ENCODE peak calls at places on chromosomes 6 and 20, in five cellular contexts. One of them, this sample, is unnamed.

GRCh38 chr6:15110721-15111354 is 135.0 kb upstream of the JARID2 start:
- DNase-seq in mesothelial cell of epicardium: no peak
- DNase-seq in Calu3: no peak
- DNase-seq in RWPE1: no peak
- DNase-seq in cardiac muscle cell: no peak
- DNase-seq in this sample: no peak

GRCh38 chr20:63667858-63668257 is 9.7 kb downstream of the RTEL1 start:
- DNase-seq in Calu3: no peak
- DNase-seq in cardiac muscle cell: no peak
- DNase-seq in RWPE1: no peak
- DNase-seq in mesothelial cell of epicardium: no peak
- DNase-seq in this sample: no peak

GRCh38 chr6:105301072-105301503 is 101.8 kb downstream of the PREP start:
- DNase-seq in cardiac muscle cell: peak; percentile 13
- DNase-seq in mesothelial cell of epicardium: no peak
- DNase-seq in Calu3: no peak
- DNase-seq in RWPE1: no peak
- DNase-seq in this sample: no peak

GRCh38 chr6:1202201-1202600 is 109.7 kb upstream of the FOXQ1 start:
- DNase-seq in mesothelial cell of epicardium: no peak
- DNase-seq in Calu3: no peak
- DNase-seq in cardiac muscle cell: no peak
- DNase-seq in RWPE1: no peak
- DNase-seq in this sample: peak; percentile 36

GRCh38 chr6:167839755-167840154 is 13.0 kb downstream of the AFDN start:
- DNase-seq in Calu3: peak; percentile 36
- DNase-seq in cardiac muscle cell: no peak
- DNase-seq in RWPE1: no peak
- DNase-seq in mesothelial cell of epicardium: no peak
- DNase-seq in this sample: no peak

GRCh38 chr20:54267510-54268003 is 59.7 kb downstream of the PFDN4 start:
- DNase-seq in cardiac muscle cell: peak; percentile 32
- DNase-seq in Calu3: peak; percentile 88
- DNase-seq in mesothelial cell of epicardium: no peak
- DNase-seq in RWPE1: peak; percentile 16
- DNase-seq in this sample: no peak

GRCh38 chr20:32463642-32464400 is 105.7 kb downstream of the ASXL1 start:
- DNase-seq in RWPE1: no peak
- DNase-seq in mesothelial cell of epicardium: no peak
- DNase-seq in Calu3: no peak
- DNase-seq in cardiac muscle cell: no peak
- DNase-seq in this sample: no peak

GRCh38 chr6:162151050-162151658 is 576.4 kb downstream of the PRKN start:
- DNase-seq in mesothelial cell of epicardium: no peak
- DNase-seq in Calu3: no peak
- DNase-seq in cardiac muscle cell: peak; percentile 38
- DNase-seq in RWPE1: no peak
- DNase-seq in this sample: no peak

GRCh38 chr20:23305098-23305497 is 45.5 kb upstream of the NXT1 start:
- DNase-seq in RWPE1: no peak
- DNase-seq in cardiac muscle cell: peak; percentile 62
- DNase-seq in mesothelial cell of epicardium: no peak
- DNase-seq in Calu3: no peak
- DNase-seq in this sample: no peak

GRCh38 chr6:28384143-28384533 is 15.4 kb downstream of the ZSCAN12 start:
- DNase-seq in cardiac muscle cell: no peak
- DNase-seq in RWPE1: no peak
- DNase-seq in mesothelial cell of epicardium: no peak
- DNase-seq in Calu3: no peak
- DNase-seq in this sample: no peak

GRCh38 chr20:20561172-20561571 is 151.3 kb downstream of the RALGAPA2 start:
- DNase-seq in RWPE1: no peak
- DNase-seq in Calu3: no peak
- DNase-seq in mesothelial cell of epicardium: no peak
- DNase-seq in cardiac muscle cell: no peak
- DNase-seq in this sample: no peak

GRCh38 chr6:37020426-37021211 is 15.2 kb downstream of the FGD2 start:
- DNase-seq in mesothelial cell of epicardium: no peak
- DNase-seq in Calu3: no peak
- DNase-seq in RWPE1: no peak
- DNase-seq in cardiac muscle cell: no peak
- DNase-seq in this sample: no peak

GRCh38 chr6:169571123-169571962 is 130.5 kb downstream of the WDR27 start:
- DNase-seq in mesothelial cell of epicardium: no peak
- DNase-seq in cardiac muscle cell: peak; percentile 37
- DNase-seq in Calu3: no peak
- DNase-seq in RWPE1: peak; percentile 60
- DNase-seq in this sample: no peak

GRCh38 chr6:170067923-170068360 is 222.9 kb downstream of the DLL1 start:
- DNase-seq in RWPE1: no peak
- DNase-seq in Calu3: no peak
- DNase-seq in cardiac muscle cell: no peak
- DNase-seq in mesothelial cell of epicardium: peak; percentile 28
- DNase-seq in this sample: no peak

GRCh38 chr6:109024368-109024767 is 70.3 kb downstream of the SESN1 start:
- DNase-seq in cardiac muscle cell: no peak
- DNase-seq in Calu3: no peak
- DNase-seq in mesothelial cell of epicardium: no peak
- DNase-seq in RWPE1: no peak
- DNase-seq in this sample: no peak

GRCh38 chr6:54366647-54367327 is 58.5 kb downstream of the TINAG start:
- DNase-seq in RWPE1: peak; percentile 4
- DNase-seq in mesothelial cell of epicardium: no peak
- DNase-seq in Calu3: peak; percentile 24
- DNase-seq in cardiac muscle cell: peak; percentile 53
- DNase-seq in this sample: no peak

GRCh38 chr6:32844839-32845372 is 1.1 kb upstream of the PSMB8 start:
- DNase-seq in mesothelial cell of epicardium: no peak
- DNase-seq in cardiac muscle cell: no peak
- DNase-seq in RWPE1: no peak
- DNase-seq in Calu3: no peak
- DNase-seq in this sample: peak; percentile 47

GRCh38 chr6:38570750-38571149 is 69.0 kb downstream of the BTBD9 start:
- DNase-seq in mesothelial cell of epicardium: no peak
- DNase-seq in RWPE1: no peak
- DNase-seq in cardiac muscle cell: peak; percentile 33
- DNase-seq in Calu3: no peak
- DNase-seq in this sample: no peak
- TF ChIP-seq CTCF in mesothelial cell of epicardium: peak; percentile 22
- TF ChIP-seq CTCF in RWPE1: peak; percentile 31
- TF ChIP-seq CTCF in cardiac muscle cell: peak; percentile 42
- TF ChIP-seq CTCF in Calu3: no peak
- TF ChIP-seq CTCF in this sample: peak; percentile 40

DNA sequence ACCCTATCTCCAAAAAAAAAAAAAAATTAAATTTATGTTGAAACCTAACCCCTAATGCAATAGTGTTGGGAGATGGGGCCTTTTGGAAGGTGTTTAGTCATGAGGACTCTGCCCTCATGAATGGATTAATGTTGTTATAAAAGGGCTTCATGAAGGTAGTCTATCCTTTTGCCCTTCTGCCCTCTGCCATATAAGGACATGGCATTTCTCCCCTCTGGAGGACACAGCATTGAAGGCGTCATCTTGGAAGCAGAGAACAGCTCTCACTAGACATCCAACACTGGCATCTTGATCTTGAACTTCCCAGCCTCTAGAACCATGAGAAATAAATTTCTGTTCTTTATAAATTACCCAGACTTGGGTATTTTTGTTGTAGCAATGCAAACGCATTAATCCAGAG is 35.4 kb downstream of the PDYN start:
- DNase-seq in mesothelial cell of epicardium: no peak
- DNase-seq in RWPE1: no peak
- DNase-seq in Calu3: no peak
- DNase-seq in cardiac muscle cell: no peak
- DNase-seq in this sample: no peak
- TF ChIP-seq CTCF in mesothelial cell of epicardium: no peak
- TF ChIP-seq CTCF in RWPE1: no peak
- TF ChIP-seq CTCF in Calu3: no peak
- TF ChIP-seq CTCF in cardiac muscle cell: no peak
- TF ChIP-seq CTCF in this sample: no peak

DNA sequence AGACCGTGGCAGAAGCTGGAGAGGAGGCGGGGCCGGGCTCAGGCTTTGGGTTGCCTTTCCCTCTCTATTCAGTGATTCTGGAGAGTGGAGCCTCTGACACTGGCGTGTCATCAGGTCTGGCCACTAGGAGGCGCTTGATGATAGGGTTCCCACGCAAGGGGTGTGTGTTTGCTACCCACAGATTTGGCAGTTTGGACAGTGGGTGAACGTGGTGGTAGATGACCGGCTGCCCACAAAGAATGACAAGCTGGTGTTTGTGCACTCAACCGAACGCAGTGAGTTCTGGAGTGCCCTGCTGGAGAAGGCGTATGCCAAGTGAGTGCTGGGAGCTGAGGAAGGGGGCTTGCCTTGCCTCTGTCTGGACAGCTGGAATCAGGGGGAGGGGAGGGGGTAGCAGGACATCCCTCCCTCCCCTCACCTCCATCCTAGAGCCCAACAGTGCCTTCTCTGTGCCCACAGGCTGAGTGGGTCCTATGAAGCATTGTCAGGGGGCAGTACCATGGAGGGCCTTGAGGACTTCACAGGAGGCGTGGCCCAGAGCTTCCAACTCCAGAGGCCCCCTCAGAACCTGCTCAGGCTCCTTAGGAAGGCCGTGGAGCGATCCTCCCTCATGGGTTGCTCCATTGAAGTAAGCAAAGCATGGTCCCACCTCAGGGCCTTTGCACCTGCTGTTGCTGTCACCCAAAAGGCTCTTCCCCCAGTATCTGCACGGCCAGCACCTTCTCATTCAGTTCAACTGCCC is 14.3 kb downstream of the CAPN11 start:
- DNase-seq in cardiac muscle cell: peak; percentile 81
- DNase-seq in mesothelial cell of epicardium: peak; percentile 85
- DNase-seq in Calu3: peak; percentile 90
- DNase-seq in RWPE1: peak; percentile 81
- DNase-seq in this sample: peak; percentile 90
- TF ChIP-seq CTCF in cardiac muscle cell: peak; percentile 96
- TF ChIP-seq CTCF in mesothelial cell of epicardium: peak; percentile 80
- TF ChIP-seq CTCF in Calu3: peak; percentile 95
- TF ChIP-seq CTCF in RWPE1: peak; percentile 82
- TF ChIP-seq CTCF in this sample: peak; percentile 89

DNA sequence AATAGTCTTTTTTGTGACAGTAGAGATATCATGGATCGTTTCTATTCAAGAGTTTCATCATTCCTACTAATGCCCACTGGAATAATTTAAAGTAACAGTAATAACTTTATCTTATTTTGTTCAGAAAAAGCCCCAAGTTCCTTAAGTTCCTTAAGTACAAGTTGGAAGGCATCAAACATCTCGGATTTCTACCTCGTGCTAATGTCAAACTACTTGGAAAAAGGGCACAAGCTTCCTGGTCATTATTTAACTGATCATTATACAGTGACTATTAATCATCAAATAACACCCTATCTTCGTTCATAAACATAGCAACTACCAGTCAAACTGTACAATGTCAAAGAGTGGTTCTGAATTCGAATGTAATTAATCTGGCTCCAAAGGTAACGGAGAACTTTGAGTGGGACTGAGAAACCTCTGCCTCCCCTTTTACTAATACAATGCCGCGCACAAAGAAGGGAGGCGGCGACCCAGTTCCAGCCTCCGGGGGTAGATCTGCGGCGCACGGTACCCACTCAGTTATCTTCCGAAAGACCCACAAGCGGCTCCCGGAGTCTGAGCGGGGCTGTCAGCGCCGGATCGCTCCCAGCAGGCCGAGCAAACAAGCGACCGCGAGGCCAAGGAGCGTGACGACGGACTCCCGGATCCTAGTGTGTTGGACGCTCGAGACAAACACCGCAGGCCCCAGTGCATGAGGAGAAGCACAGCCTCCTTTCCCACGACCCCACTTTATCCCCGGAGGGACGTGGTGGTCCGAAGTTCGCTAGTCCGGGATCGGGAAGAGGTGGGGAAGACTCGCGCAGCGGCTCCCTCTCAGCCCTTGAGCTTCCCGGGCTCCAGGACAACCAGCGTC is 716 bp downstream of the SHPRH start:
- DNase-seq in cardiac muscle cell: peak; percentile 61
- DNase-seq in mesothelial cell of epicardium: peak; percentile 57
- DNase-seq in RWPE1: peak; percentile 38
- DNase-seq in Calu3: peak; percentile 5
- DNase-seq in this sample: peak; percentile 57
- TF ChIP-seq CTCF in cardiac muscle cell: no peak
- TF ChIP-seq CTCF in mesothelial cell of epicardium: no peak
- TF ChIP-seq CTCF in RWPE1: no peak
- TF ChIP-seq CTCF in Calu3: no peak
- TF ChIP-seq CTCF in this sample: no peak

GRCh38 chr6:95185874-95186273 is 391.5 kb upstream of the MANEA start:
- DNase-seq in mesothelial cell of epicardium: no peak
- DNase-seq in RWPE1: no peak
- DNase-seq in Calu3: no peak
- DNase-seq in cardiac muscle cell: no peak
- DNase-seq in this sample: no peak
- TF ChIP-seq CTCF in mesothelial cell of epicardium: no peak
- TF ChIP-seq CTCF in RWPE1: no peak
- TF ChIP-seq CTCF in Calu3: no peak
- TF ChIP-seq CTCF in cardiac muscle cell: no peak
- TF ChIP-seq CTCF in this sample: no peak

DNA sequence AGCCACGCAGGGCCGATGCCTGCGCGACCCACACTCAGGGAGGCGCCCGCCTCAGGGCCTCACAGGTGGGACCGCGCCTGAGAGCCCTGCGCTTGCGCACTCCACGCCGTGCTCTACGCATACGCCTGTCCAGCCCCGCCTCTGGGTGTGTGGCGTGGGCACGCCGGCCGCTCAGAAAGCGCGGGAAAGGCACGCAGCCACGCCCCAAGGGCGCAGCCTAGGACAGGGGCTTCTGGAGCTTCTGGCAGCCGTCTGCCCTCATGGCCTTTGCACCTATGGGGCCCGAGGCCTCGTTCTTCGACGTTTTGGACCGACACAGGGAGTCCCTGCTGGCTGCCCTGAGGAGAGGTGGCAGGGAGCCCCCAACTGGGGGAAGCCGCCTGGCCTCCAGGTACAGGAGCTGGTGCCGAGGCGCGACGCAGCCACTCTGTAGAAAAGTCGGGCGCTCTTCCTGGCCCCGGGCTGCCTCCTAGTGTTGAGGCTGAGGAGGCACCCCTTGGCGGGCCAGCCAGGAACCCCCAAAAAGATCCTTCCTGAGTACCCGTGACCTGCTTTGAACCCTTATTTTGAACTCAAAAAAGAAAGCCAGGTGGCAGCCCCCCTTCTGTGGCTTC is at the start of gene SPO11:
- DNase-seq in cardiac muscle cell: no peak
- DNase-seq in Calu3: no peak
- DNase-seq in RWPE1: no peak
- DNase-seq in mesothelial cell of epicardium: no peak
- DNase-seq in this sample: no peak
- TF ChIP-seq CTCF in cardiac muscle cell: no peak
- TF ChIP-seq CTCF in Calu3: no peak
- TF ChIP-seq CTCF in RWPE1: no peak
- TF ChIP-seq CTCF in mesothelial cell of epicardium: no peak
- TF ChIP-seq CTCF in this sample: no peak